ENCODE peak calls at places on chromosomes 3 and 15, in seven cellular contexts. F, A, S, P, U, H and B are unnamed samples.

GRCh38 chr3:134058728-134059601 is 29.2 kb upstream of the SLCO2A1 start:
- DNase-seq in F (no peak), A (no peak), S (no peak), P (no peak), U (no peak), H (peak), B (no peak)

GRCh38 chr3:160686955-160687535 is 10.1 kb downstream of the ARL14 start:
- DNase-seq in F (no peak), A (peak), S (peak), P (no peak), U (no peak), H (no peak), B (no peak)

GRCh38 chr3:66610548-66610909 is 109.7 kb upstream of the LRIG1 start:
- DNase-seq in F (no peak), A (no peak), S (no peak), P (no peak), U (no peak), H (no peak), B (no peak)

GRCh38 chr3:126407412-126408044 is 12.8 kb downstream of the CFAP100 start:
- DNase-seq in F (no peak), A (no peak), S (peak), P (no peak), U (no peak), H (no peak), B (no peak)

GRCh38 chr15:99123706-99124451 is 19.0 kb downstream of the SYNM start:
- DNase-seq in F (no peak), A (peak), S (peak), P (peak), U (no peak), H (no peak), B (no peak)

GRCh38 chr3:44805960-44806359 is 44.4 kb downstream of the KIF15 start:
- DNase-seq in F (no peak), A (no peak), S (peak), P (no peak), U (no peak), H (no peak), B (no peak)

GRCh38 chr3:55519016-55519415 is 31.9 kb upstream of the WNT5A start:
- DNase-seq in F (no peak), A (no peak), S (no peak), P (no peak), U (no peak), H (no peak), B (no peak)

GRCh38 chr15:41512512-41513281 is 930 bp downstream of the LTK start:
- DNase-seq in F (no peak), A (no peak), S (peak), P (peak), U (no peak), H (peak), B (peak)

GRCh38 chr15:77025941-77026411 is 31.1 kb downstream of the PSTPIP1 start:
- DNase-seq in F (peak), A (no peak), S (no peak), P (no peak), U (no peak), H (peak), B (no peak)

GRCh38 chr3:126996905-126997304 is 14.0 kb downstream of the PLXNA1 start:
- DNase-seq in F (no peak), A (no peak), S (no peak), P (no peak), U (no peak), H (no peak), B (no peak)

GRCh38 chr3:12300137-12300536 is 11.3 kb downstream of the PPARG start:
- DNase-seq in F (no peak), A (no peak), S (no peak), P (no peak), U (no peak), H (no peak), B (no peak)

GRCh38 chr3:105480771-105481170 is 114.1 kb downstream of the ALCAM start:
- DNase-seq in F (no peak), A (no peak), S (no peak), P (no peak), U (no peak), H (no peak), B (no peak)

GRCh38 chr15:43086551-43086950 is 19.3 kb downstream of the UBR1 start:
- DNase-seq in F (no peak), A (no peak), S (no peak), P (no peak), U (no peak), H (no peak), B (no peak)

DNA sequence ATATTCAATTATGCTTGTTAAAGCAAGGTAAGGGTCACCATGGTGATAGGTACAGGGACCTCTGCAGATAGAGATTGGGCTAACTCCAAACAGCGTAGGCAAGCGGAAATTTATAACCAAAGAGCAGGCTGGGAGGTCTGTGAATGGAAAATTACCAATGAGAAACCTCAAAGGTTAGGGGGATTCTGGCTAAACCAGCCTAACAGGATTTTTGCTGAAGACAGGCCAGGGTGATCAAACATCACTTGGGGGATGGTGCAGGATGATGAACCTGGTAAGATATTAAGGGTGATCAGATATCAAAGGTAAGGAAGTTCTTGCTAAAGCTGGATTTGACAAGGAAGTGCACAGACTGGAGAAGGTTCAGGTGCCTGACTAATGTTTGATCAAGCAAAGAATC is 35.3 kb upstream of the SNRPN start:
- DNase-seq in F (no peak), A (no peak), S (no peak), P (no peak), U (no peak), H (peak), B (no peak)
- TF ChIP-seq TAF1 in F (no peak), A (no peak), S (no peak), P (no peak), U (no peak), H (no peak), B (no peak)

DNA sequence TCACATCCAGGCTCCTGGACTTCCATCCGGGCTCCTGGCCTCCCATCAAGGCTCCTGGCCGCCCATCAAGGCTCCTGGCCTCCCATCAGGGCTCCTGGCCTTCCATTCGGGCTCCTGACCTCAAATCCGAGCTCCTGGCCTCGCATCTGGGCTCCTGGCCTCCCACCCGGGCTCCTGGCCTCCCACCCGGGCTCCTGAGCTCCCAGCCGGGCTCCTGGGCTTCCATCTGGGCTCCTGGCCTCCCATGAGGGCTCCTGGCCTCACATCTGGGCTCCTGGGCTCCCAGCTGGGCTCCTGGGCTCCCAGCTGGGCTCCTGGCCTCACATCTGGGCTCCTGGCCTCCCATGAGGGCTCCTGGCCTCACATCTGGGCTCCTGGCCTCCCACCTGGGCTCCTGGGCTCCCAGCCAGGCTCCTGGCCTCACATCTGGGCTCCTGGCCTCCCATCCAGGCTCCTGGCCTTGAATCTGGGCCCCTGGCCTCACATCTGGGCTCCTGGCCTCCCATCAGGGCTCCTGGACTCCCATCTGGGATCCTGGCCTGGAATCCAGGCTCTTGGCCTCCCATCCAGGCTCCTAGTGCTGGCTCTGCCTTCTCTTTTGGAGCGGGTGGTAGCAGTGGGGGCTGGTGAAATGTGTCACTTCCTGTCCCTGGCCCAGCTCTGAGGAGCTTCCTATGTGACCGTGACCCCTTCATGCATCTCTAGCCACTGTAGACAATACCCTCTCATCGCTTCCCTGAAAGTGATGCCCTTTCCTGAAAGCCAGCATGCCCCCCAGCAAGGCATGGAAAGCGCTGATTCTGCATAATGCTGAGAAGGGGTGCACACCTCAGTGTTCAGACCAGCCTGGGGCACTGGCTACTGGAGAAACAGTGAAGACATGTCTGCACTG is 62.7 kb upstream of the BLM start:
- DNase-seq in F (no peak), A (no peak), S (no peak), P (no peak), U (no peak), H (no peak), B (no peak)
- TF ChIP-seq POLR2AphosphoS5 in F (no peak), A (no peak), S (no peak), P (no peak), U (no peak), H (no peak), B (no peak)

GRCh38 chr3:10758304-10759037 is 57.6 kb upstream of the SLC6A11 start:
- DNase-seq in F (peak), A (peak), S (peak), P (peak), U (peak), H (peak), B (peak)
- TF ChIP-seq TAF1 in F (no peak), A (no peak), S (no peak), P (no peak), U (no peak), H (no peak), B (no peak)

DNA sequence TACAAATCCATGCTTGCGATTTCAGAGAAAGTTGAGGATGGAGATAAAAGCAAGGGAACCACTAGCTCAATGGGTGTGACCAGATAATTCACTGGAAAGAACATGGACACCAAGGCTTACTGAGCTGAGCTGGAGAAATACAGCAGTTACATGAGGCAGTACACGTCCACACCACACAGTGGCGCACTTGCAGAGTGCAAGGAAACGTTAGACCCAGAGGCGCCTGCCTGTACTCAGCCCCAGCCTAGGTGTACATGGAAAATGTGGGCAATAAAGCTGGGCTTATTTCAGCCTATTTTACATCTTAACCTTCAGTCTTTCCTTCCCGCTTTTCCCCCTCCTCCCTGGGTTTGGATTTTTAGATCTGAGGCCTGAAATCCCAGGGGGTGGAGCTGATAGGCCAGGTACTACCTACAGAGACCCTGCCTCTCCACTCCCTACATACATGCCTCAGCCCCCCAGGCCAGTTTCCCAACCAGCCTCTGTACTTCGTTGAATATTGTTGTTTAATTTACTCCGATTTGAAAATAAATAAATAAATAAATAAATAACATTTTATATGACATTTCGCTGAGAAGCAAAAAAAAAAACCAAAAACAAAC is 60.1 kb downstream of the PCOLCE2 start:
- DNase-seq in F (peak), A (peak), S (peak), P (peak), U (peak), H (peak), B (peak)
- TF ChIP-seq POLR2AphosphoS5 in F (no peak), A (no peak), S (no peak), P (no peak), U (no peak), H (no peak), B (no peak)

DNA sequence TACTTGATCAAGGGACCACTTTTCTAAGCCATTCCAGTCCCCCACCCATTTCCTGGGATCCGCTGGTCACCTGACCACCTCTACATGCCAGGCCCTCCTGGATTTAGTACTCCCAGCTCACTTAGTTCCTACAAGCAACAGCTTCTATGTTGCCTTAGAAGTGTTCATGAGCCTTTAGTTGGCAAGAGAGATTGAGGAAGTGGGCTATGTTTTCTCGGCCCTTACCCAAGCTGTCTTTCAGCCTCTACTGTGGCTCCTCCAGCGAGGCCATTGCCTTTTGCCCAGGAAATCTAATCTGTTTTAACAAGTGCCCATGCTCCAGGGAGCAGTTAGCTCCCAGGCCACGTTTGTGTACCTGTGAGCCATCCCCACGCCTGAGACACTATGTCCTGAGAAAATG is 4.5 kb upstream of the PRKAR2A start:
- DNase-seq in F (no peak), A (no peak), S (no peak), P (no peak), U (no peak), H (no peak), B (no peak)
- TF ChIP-seq TAF1 in F (no peak), A (no peak), S (no peak), P (no peak), U (no peak), H (no peak), B (no peak)

GRCh38 chr3:39146611-39147373 is 6.6 kb downstream of the CSRNP1 start:
- DNase-seq in F (no peak), A (peak), S (peak), P (peak), U (no peak), H (no peak), B (no peak)

GRCh38 chr3:39148116-39149058 is 5.0 kb downstream of the CSRNP1 start:
- DNase-seq in F (no peak), A (no peak), S (no peak), P (peak), U (no peak), H (no peak), B (no peak)

GRCh38 chr3:39149059-39149455 is 4.3 kb downstream of the CSRNP1 start:
- DNase-seq in F (no peak), A (no peak), S (no peak), P (no peak), U (no peak), H (no peak), B (no peak)

GRCh38 chr3:39147374-39147709 is 6.0 kb downstream of the CSRNP1 start:
- DNase-seq in F (no peak), A (no peak), S (no peak), P (no peak), U (no peak), H (no peak), B (no peak)

GRCh38 chr3:39147711-39148115 is 5.7 kb downstream of the CSRNP1 start:
- DNase-seq in F (no peak), A (no peak), S (no peak), P (no peak), U (no peak), H (no peak), B (peak)
- TF ChIP-seq POLR2AphosphoS5 in F (no peak), A (no peak), S (no peak), P (peak), U (no peak), H (no peak), B (no peak)

DNA sequence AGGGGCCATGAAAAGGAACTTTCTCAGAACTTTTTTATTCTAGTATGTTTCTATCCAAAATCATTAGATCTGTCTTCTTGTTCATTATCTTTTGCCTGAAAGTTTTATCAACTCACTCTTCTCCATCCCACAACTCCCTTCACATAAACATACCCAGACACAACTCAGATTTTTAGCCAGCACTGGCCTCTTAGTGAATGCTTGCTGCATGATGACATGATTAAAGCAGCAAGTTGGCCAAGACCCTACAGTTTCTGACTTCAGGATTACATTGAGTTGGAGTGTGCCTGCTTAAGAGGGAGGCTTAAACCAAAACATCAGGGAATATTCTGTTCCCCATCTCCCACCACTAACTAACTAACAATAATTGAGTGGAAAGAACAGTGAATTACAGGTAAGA is 38.1 kb downstream of the PLSCR2 start:
- DNase-seq in F (no peak), A (no peak), S (no peak), P (no peak), U (no peak), H (no peak), B (no peak)
- TF ChIP-seq TAF1 in F (no peak), A (no peak), S (no peak), P (no peak), U (no peak), H (no peak), B (no peak)